ENCODE peak calls at places on chromosome 10, in five cellular contexts. A, D, B, V and J are unnamed samples.

GRCh38 chr10:43199088-43199683 is 60.9 kb downstream of the CSGALNACT2 start:
- DNase-seq in A (no peak), D (no peak), B (no peak), V (no peak), J (no peak)

GRCh38 chr10:128297709-128298457 is 171.7 kb upstream of the MKI67 start:
- DNase-seq in A (no peak), D (no peak), B (no peak), V (no peak), J (no peak)

GRCh38 chr10:122051609-122052385 is 62.8 kb downstream of the TACC2 start:
- DNase-seq in A (peak; percentile 70), D (peak; percentile 18), B (no peak), V (no peak), J (no peak)

GRCh38 chr10:31947144-31947926 is 18.7 kb upstream of the ARHGAP12 start:
- DNase-seq in A (peak; percentile 82), D (peak; percentile 71), B (no peak), V (no peak), J (peak; percentile 50)

GRCh38 chr10:77011823-77012566 is 625.6 kb downstream of the KCNMA1 start:
- DNase-seq in A (no peak), D (no peak), B (no peak), V (no peak), J (no peak)

GRCh38 chr10:12500406-12501303 is 151.3 kb downstream of the CAMK1D start:
- DNase-seq in A (no peak), D (peak; percentile 18), B (no peak), V (no peak), J (no peak)

GRCh38 chr10:54797636-54798395 is 3.2 kb downstream of the PCDH15 start:
- DNase-seq in A (no peak), D (no peak), B (no peak), V (no peak), J (no peak)

GRCh38 chr10:53403688-53404087 is 631.1 kb upstream of the MBL2 start:
- DNase-seq in A (no peak), D (no peak), B (no peak), V (no peak), J (peak; percentile 49)

GRCh38 chr10:124225468-124226270 is 132.3 kb upstream of the CHST15 start:
- DNase-seq in A (no peak), D (no peak), B (no peak), V (no peak), J (no peak)

GRCh38 chr10:52115823-52116222 is 198.3 kb upstream of the DKK1 start:
- DNase-seq in A (no peak), D (no peak), B (no peak), V (no peak), J (no peak)

GRCh38 chr10:14074062-14074884 is 256.5 kb downstream of the FRMD4A start:
- DNase-seq in A (peak; percentile 27), D (no peak), B (no peak), V (no peak), J (peak; percentile 71)

GRCh38 chr10:71812016-71812912 is 38.8 kb downstream of the PSAP start:
- DNase-seq in A (peak; percentile 27), D (peak; percentile 83), B (no peak), V (no peak), J (peak; percentile 90)

GRCh38 chr10:127168251-127168650 is 28.1 kb downstream of the INSYN2A start:
- DNase-seq in A (no peak), D (no peak), B (no peak), V (no peak), J (no peak)

GRCh38 chr10:4684434-4684833 is 141.6 kb upstream of the AKR1E2 start:
- DNase-seq in A (no peak), D (no peak), B (no peak), V (no peak), J (no peak)

GRCh38 chr10:21692909-21693308 is 158.9 kb downstream of the MLLT10 start:
- DNase-seq in A (no peak), D (no peak), B (no peak), V (no peak), J (no peak)

GRCh38 chr10:125217986-125218675 is 57.8 kb upstream of the CTBP2 start:
- DNase-seq in A (no peak), D (peak; percentile 3), B (no peak), V (no peak), J (no peak)

GRCh38 chr10:909831-910230 is 21.7 kb downstream of the LARP4B start:
- DNase-seq in A (no peak), D (peak; percentile 20), B (no peak), V (no peak), J (no peak)

GRCh38 chr10:30756151-30756550 is 126.6 kb upstream of the LYZL2 start:
- DNase-seq in A (no peak), D (no peak), B (no peak), V (no peak), J (no peak)

GRCh38 chr10:114239117-114239993 is at the start of gene VWA2:
- DNase-seq in A (no peak), D (no peak), B (no peak), V (no peak), J (no peak)

GRCh38 chr10:22997102-22997501 is 69.2 kb downstream of the ARMC3 start:
- DNase-seq in A (no peak), D (peak; percentile 45), B (peak; percentile 44), V (no peak), J (peak; percentile 24)

GRCh38 chr10:35262436-35262835 is 73.9 kb upstream of the CCNY start:
- DNase-seq in A (no peak), D (no peak), B (no peak), V (no peak), J (no peak)

GRCh38 chr10:106251573-106251972 is 912.9 kb downstream of the SORCS1 start:
- DNase-seq in A (no peak), D (no peak), B (no peak), V (no peak), J (no peak)

GRCh38 chr10:124221356-124222297 is 128.2 kb upstream of the CHST15 start:
- DNase-seq in A (no peak), D (no peak), B (no peak), V (peak; percentile 83), J (peak; percentile 77)

GRCh38 chr10:30637881-30638467 is 8.4 kb upstream of the LYZL2 start:
- DNase-seq in A (peak; percentile 86), D (peak; percentile 24), B (no peak), V (no peak), J (no peak)

GRCh38 chr10:423167-423566 is 266.3 kb downstream of the DIP2C start:
- DNase-seq in A (no peak), D (no peak), B (no peak), V (no peak), J (no peak)

GRCh38 chr10:84054743-84055142 is 84.6 kb upstream of the GHITM start:
- DNase-seq in A (no peak), D (no peak), B (no peak), V (no peak), J (no peak)

GRCh38 chr10:24962998-24963397 is 10.6 kb upstream of the PRTFDC1 start:
- DNase-seq in A (peak; percentile 84), D (peak; percentile 40), B (no peak), V (no peak), J (no peak)

GRCh38 chr10:7412482-7413251 is 1.8 kb upstream of the SFMBT2 start:
- DNase-seq in A (no peak), D (no peak), B (no peak), V (no peak), J (peak; percentile 39)

GRCh38 chr10:132926777-132927650 is 15.4 kb downstream of the CFAP46 start:
- DNase-seq in A (no peak), D (no peak), B (no peak), V (no peak), J (no peak)

GRCh38 chr10:30862486-30862885 is 169.2 kb downstream of the ZNF438 start:
- DNase-seq in A (no peak), D (no peak), B (no peak), V (no peak), J (no peak)

GRCh38 chr10:113857210-113857609 is 2.7 kb downstream of the NHLRC2 start:
- DNase-seq in A (no peak), D (no peak), B (no peak), V (no peak), J (no peak)

DNA sequence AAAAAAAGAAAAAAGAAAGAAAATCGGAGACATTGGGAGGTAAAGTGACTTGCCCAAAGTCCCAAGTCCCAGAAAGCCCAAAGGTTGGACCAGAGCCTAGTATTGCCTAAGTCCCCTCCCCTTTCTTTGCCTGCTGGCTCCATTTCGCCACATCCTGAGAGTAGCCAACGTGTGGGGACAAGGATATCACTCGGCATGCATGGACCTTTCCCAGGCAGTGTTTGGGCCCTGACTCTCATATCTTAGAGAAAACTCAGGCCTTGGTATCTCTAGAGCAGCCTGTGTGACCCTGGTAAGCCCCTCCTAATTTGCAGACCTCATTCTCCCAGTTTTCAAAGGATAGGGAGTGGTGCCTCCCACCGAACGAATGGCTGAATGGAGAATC is 294.2 kb upstream of the ZMIZ1 start:
- DNase-seq in A (peak; percentile 28), D (no peak), B (no peak), V (no peak), J (no peak)
- TF ChIP-seq CHD2 in A (no peak), D (no peak), B (no peak), V (no peak), J (no peak)

DNA sequence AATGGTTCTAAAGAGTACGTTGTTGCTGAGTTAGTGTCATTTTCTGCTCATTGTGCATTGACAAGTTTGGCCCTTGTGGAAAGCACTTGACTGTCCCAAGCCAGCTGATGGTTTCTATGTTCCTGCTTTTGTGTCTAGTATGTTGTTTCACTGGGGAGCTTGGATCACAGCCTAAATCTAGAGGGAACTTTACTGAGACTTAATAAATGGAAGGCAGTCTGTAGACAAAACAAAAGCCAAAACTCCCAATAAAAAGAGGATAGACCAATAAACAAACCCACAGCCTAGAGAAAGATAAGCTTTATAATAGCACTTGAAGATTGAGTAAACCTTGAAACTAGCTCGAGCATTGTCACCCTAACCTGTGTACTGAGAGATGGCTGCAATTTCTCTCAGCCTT is 196.8 kb downstream of the ADRA2A start:
- DNase-seq in A (no peak), D (no peak), B (no peak), V (no peak), J (no peak)
- TF ChIP-seq SIN3A in A (no peak), D (no peak), B (no peak), V (no peak), J (no peak)

DNA sequence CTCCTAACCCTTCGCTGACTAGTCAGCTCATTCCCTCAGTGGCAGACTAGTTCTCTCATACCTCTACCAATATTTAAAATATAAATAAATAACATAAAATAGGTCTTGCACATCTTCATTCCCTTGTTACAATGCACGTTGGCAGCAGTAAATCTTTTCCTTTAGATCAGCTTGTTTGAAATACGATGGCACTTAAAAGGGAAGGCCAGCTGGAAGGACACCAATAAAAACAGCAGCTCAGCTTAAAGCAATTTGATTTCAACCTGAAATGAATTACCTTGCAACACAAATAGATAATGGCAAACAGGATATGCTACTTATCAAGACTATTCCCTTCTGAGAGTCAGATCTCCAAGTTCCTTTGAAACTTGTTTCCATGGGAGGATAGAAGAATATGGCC is 321.8 kb downstream of the GFRA1 start:
- DNase-seq in A (no peak), D (no peak), B (no peak), V (no peak), J (no peak)
- TF ChIP-seq CHD2 in A (no peak), D (no peak), B (no peak), V (no peak), J (no peak)

DNA sequence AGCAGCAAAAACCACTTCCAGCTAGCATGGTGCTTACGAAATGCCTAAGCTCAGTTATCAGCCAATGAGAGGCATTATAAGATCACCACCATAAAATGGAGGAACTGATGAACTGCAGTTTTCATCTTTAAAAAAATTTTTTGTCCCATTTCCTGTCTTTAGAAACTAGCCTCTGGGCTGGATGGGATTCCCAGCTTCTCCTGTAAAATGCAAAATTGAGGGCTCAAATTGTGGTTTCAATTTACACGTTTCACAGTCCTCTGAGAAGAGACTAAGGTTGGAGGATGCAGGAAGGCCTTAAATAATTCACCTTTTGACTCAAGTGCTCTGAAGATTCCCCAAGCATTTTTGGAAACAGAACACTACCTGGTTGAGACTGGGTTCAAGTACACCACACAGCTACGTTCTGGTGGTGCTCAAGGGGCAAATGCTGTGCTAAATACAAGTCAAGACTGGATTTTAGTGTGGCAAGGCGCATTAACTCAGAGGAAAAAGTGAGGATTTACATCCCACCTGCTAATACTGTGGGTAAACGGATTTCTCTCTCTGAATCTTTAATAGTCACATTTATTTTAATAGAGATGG is 948 bp downstream of the ZNF25 start:
- DNase-seq in A (no peak), D (peak; percentile 21), B (no peak), V (no peak), J (peak; percentile 14)
- TF ChIP-seq SIN3A in A (no peak), D (no peak), B (no peak), V (no peak), J (no peak)